ENCODE peak calls at places on chromosomes 2 and 18, in nine cellular contexts. N, P, Z, G, D, S, E, C and W are unnamed samples.

GRCh38 chr2:150147889-150148683 is 339.4 kb downstream of the RND3 start:
- DNase-seq in D (no peak), C (no peak), Z (no peak), E (no peak), P (no peak), N (peak; percentile 73), S (no peak), G (no peak), W (no peak)

GRCh38 chr18:55997156-55997561 is 409.2 kb upstream of the TCF4 start:
- DNase-seq in S (no peak), E (no peak), N (peak; percentile 12), G (no peak), D (no peak), P (no peak), Z (no peak), C (no peak), W (no peak)

GRCh38 chr18:48031011-48031480 is 100.6 kb upstream of the SMAD2 start:
- DNase-seq in P (peak; percentile 49), G (peak; percentile 12), Z (peak; percentile 64), E (peak; percentile 48), N (peak; percentile 45), S (peak; percentile 47), D (peak; percentile 72), C (peak; percentile 67), W (peak; percentile 57)

GRCh38 chr2:234422242-234422641 is 74.6 kb downstream of the ARL4C start:
- DNase-seq in Z (no peak), P (no peak), D (no peak), C (no peak), E (peak; percentile 74), N (peak; percentile 96), S (no peak), G (no peak), W (peak; percentile 31)

GRCh38 chr18:70907673-70908072 is 618.8 kb downstream of the SOCS6 start:
- DNase-seq in Z (no peak), C (no peak), G (no peak), N (no peak), E (no peak), D (peak; percentile 42), P (no peak), S (no peak), W (no peak)

GRCh38 chr18:43539862-43540261 is 262.6 kb upstream of the SYT4 start:
- DNase-seq in G (no peak), N (no peak), D (no peak), Z (no peak), S (no peak), E (no peak), P (no peak), C (no peak), W (no peak)

GRCh38 chr2:165428996-165429395 is 40.5 kb upstream of the CSRNP3 start:
- DNase-seq in D (no peak), P (no peak), S (no peak), C (no peak), Z (no peak), E (no peak), G (no peak), N (peak; percentile 66), W (no peak)

GRCh38 chr18:40019797-40020392 is 1935.1 kb upstream of the PIK3C3 start:
- DNase-seq in C (no peak), E (no peak), Z (no peak), N (no peak), P (no peak), G (no peak), D (peak; percentile 24), S (no peak), W (no peak)

GRCh38 chr2:39642054-39642742 is 23.5 kb upstream of the TMEM178A start:
- DNase-seq in E (peak; percentile 80), C (no peak), S (no peak), N (peak; percentile 95), D (no peak), Z (no peak), P (no peak), G (no peak), W (no peak)

GRCh38 chr2:191202881-191203397 is 42.3 kb upstream of the MYO1B start:
- DNase-seq in G (no peak), C (no peak), D (no peak), E (no peak), Z (no peak), P (no peak), N (peak; percentile 61), S (no peak), W (peak; percentile 19)

GRCh38 chr2:46539327-46540276 is 60.2 kb downstream of the TMEM247 start:
- DNase-seq in S (no peak), Z (no peak), C (no peak), D (no peak), P (no peak), N (no peak), E (no peak), G (no peak), W (no peak)

GRCh38 chr2:146927080-146927714 is 917.6 kb upstream of the ACVR2A start:
- DNase-seq in Z (peak; percentile 39), C (peak; percentile 34), S (peak; percentile 38), D (peak; percentile 78), G (peak; percentile 0), P (peak; percentile 76), N (peak; percentile 43), E (peak; percentile 28), W (peak; percentile 27)

GRCh38 chr2:120224735-120225548 is 1.7 kb upstream of the TMEM185B start:
- DNase-seq in P (peak; percentile 23), S (no peak), N (no peak), E (no peak), Z (peak; percentile 22), G (no peak), C (no peak), D (peak; percentile 9), W (peak; percentile 14)

GRCh38 chr2:218833023-218833609 is 1.5 kb upstream of the PRKAG3 start:
- DNase-seq in S (no peak), D (no peak), Z (no peak), E (no peak), G (no peak), C (no peak), N (no peak), P (no peak), W (no peak)
- H3K4me1 ChIP-seq in S (no peaks in the 10 kb centered on the region), D (no peaks in the 10 kb centered on the region), Z (no peaks in the 10 kb centered on the region), E (peaks cover 33% of the 10 kb centered on the region), G (no peaks in the 10 kb centered on the region), C (peaks cover 5% of the 10 kb centered on the region), N (no peaks in the 10 kb centered on the region), P (peaks cover 2% of the 10 kb centered on the region), W (no peaks in the 10 kb centered on the region)

GRCh38 chr2:231672617-231673347 is 35.5 kb upstream of the PTMA start:
- DNase-seq in G (peak; percentile 99), C (peak; percentile 72), D (peak; percentile 94), Z (peak; percentile 71), S (peak; percentile 90), N (peak; percentile 46), E (peak; percentile 71), P (no peak), W (peak; percentile 87)

GRCh38 chr2:231671617-231672350 is 36.5 kb upstream of the PTMA start:
- DNase-seq in Z (no peak), N (no peak), G (peak; percentile 95), S (peak; percentile 77), P (no peak), D (no peak), E (peak; percentile 39), C (peak; percentile 67), W (peak; percentile 81)

GRCh38 chr2:231668981-231669380 is 39.3 kb upstream of the PTMA start:
- DNase-seq in C (no peak), D (no peak), Z (no peak), G (no peak), P (no peak), S (no peak), E (no peak), N (no peak), W (no peak)

GRCh38 chr2:231673348-231673770 is 35.0 kb upstream of the PTMA start:
- DNase-seq in G (peak; percentile 54), C (peak; percentile 82), S (peak; percentile 95), N (peak; percentile 62), Z (peak; percentile 77), D (peak; percentile 98), E (peak; percentile 84), P (no peak), W (peak; percentile 90)

DNA sequence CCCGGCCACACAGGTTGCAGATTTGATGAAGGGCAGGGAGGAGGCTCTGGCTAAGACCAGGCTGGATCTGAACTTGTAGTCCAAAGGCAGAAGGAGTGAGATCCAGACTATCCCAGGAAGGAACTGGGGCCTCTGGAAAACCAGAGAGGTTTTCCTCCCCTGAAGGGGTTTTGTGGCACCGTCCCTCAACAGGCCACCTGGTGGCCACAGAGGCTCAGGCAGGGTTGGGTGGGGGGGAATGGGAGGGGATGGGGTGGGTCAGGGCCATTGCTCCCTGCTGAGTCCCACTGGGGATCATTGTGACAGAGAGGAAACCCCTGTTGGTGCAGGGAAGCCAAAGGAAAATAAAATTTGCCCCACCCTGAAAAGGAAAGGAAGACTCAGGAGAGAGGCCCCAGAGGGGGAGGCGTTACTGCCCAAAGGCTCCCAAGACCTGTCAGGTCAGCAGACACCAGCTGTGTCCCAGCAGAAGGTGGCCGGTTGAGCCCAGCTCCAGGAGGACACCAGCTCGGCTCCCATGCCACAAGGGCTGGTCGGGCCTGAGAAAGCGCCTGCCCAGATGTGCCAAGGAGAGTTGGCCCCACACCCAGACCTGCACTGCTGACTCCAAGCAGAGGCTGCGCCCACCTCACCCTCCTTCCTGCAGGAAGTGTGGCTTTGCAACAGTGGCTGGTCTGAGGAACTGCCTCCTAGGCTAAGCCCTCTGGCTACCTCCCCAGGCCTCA is 37.3 kb upstream of the PTMA start:
- DNase-seq in G (peak; percentile 72), P (peak; percentile 85), E (no peak), C (peak; percentile 42), D (peak; percentile 66), Z (no peak), S (peak; percentile 80), N (no peak), W (peak; percentile 68)
- H3K4me1 ChIP-seq in G (peaks cover 92% of the 10 kb centered on the region), P (peaks cover 31% of the 10 kb centered on the region), E (peaks cover 69% of the 10 kb centered on the region), C (peaks cover 81% of the 10 kb centered on the region), D (peaks cover 12% of the 10 kb centered on the region), Z (peaks cover 3% of the 10 kb centered on the region), S (peaks cover 62% of the 10 kb centered on the region), N (peaks cover 17% of the 10 kb centered on the region), W (peaks cover 79% of the 10 kb centered on the region)

DNA sequence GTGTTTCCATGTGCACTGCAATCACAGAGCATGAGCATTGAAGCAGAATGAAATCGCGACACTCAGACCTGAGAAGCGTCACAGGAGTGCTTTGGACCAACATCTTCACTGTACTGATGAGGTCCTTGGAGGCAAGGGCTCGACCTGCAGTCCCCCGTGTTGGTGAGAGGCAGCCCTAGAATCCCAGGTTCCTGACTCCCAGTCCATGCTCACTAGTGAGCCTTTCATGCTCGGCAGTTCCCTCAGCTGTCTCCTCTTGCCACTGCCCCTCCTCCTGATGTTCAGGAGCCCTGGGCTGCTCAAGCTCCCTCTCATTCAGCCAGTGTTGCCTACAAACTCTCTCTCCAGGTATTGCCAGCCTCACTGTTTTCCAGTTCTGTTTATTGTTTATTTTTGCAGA is 291.4 kb downstream of the DYSF start:
- DNase-seq in E (no peak), N (no peak), P (no peak), D (no peak), C (no peak), S (no peak), Z (no peak), G (no peak), W (no peak)
- H3K4me1 ChIP-seq in E (peaks cover 26% of the 10 kb centered on the region), N (peaks cover 17% of the 10 kb centered on the region), P (peaks cover 4% of the 10 kb centered on the region), D (peaks cover 4% of the 10 kb centered on the region), C (peaks cover 36% of the 10 kb centered on the region), S (peaks cover 17% of the 10 kb centered on the region), Z (no peaks in the 10 kb centered on the region), G (no peaks in the 10 kb centered on the region), W (peaks cover 9% of the 10 kb centered on the region)

DNA sequence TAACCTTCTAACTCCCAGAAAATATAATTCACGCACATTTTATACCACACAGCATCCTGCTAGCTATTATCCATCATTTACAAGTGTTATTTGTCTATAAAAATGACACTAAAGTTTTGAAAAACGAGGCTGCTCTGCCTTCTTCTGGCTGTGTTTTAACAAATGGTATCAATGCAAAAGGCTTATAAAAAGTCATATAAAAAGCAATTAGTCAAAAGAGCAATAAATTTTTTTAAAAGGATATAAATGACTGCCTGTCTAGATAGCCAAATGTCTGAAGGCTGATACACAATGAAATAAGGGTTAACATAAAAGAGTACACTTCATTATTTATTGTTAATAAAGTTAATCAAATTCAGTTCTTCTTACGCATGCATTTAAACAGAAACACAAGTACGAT is 77.4 kb downstream of the AFF3 start:
- DNase-seq in C (no peak), G (no peak), E (no peak), P (no peak), D (no peak), N (no peak), Z (no peak), S (no peak), W (no peak)
- H3K4me1 ChIP-seq in C (peaks cover 52% of the 10 kb centered on the region), G (peaks cover 5% of the 10 kb centered on the region), E (peaks cover 35% of the 10 kb centered on the region), P (no peaks in the 10 kb centered on the region), D (no peaks in the 10 kb centered on the region), N (no peaks in the 10 kb centered on the region), Z (peaks cover 3% of the 10 kb centered on the region), S (no peaks in the 10 kb centered on the region), W (peaks cover 11% of the 10 kb centered on the region)